ENCODE peak calls at places on chromosomes 16 and 17, in four cellular contexts. One of them, this sample, is unnamed.

GRCh38 chr17:79990704-79991103 is 45.0 kb downstream of the TBC1D16 start:
- DNase-seq in PC-9: no peak
- DNase-seq in dorsolateral prefrontal cortex: no peak
- DNase-seq in NB4: no peak
- DNase-seq in this sample: no peak

GRCh38 chr17:76996741-76997694 is 128.8 kb downstream of the MGAT5B start:
- DNase-seq in PC-9: no peak
- DNase-seq in dorsolateral prefrontal cortex: no peak
- DNase-seq in NB4: peak; percentile 6
- DNase-seq in this sample: no peak

GRCh38 chr16:90044111-90044551 is 24.9 kb upstream of the DBNDD1 start:
- DNase-seq in PC-9: peak; percentile 94
- DNase-seq in dorsolateral prefrontal cortex: no peak
- DNase-seq in NB4: no peak
- DNase-seq in this sample: peak; percentile 75

GRCh38 chr16:87561200-87562105 is 40.9 kb upstream of the JPH3 start:
- DNase-seq in PC-9: peak; percentile 21
- DNase-seq in dorsolateral prefrontal cortex: no peak
- DNase-seq in NB4: no peak
- DNase-seq in this sample: no peak

GRCh38 chr16:28494141-28494851 is at the start of gene APOBR:
- DNase-seq in PC-9: no peak
- DNase-seq in dorsolateral prefrontal cortex: no peak
- DNase-seq in NB4: peak; percentile 99
- DNase-seq in this sample: no peak

GRCh38 chr17:80942360-80943345 is 49.0 kb upstream of the CHMP6 start:
- DNase-seq in PC-9: no peak
- DNase-seq in dorsolateral prefrontal cortex: peak; percentile 80
- DNase-seq in NB4: no peak
- DNase-seq in this sample: no peak

GRCh38 chr17:55098765-55099164 is 130.2 kb downstream of the STXBP4 start:
- DNase-seq in PC-9: no peak
- DNase-seq in dorsolateral prefrontal cortex: no peak
- DNase-seq in NB4: no peak
- DNase-seq in this sample: no peak

GRCh38 chr16:77849640-77850258 is 61.4 kb downstream of the VAT1L start:
- DNase-seq in PC-9: no peak
- DNase-seq in dorsolateral prefrontal cortex: no peak
- DNase-seq in NB4: no peak
- DNase-seq in this sample: no peak

GRCh38 chr16:89829630-89830437 is 1.6 kb downstream of the SPIRE2 start:
- DNase-seq in PC-9: no peak
- DNase-seq in dorsolateral prefrontal cortex: no peak
- DNase-seq in NB4: no peak
- DNase-seq in this sample: no peak

GRCh38 chr17:50834126-50834785 is 1.1 kb upstream of the WFIKKN2 start:
- DNase-seq in PC-9: no peak
- DNase-seq in dorsolateral prefrontal cortex: no peak
- DNase-seq in NB4: no peak
- DNase-seq in this sample: no peak

GRCh38 chr16:58508671-58509251 is 6.6 kb upstream of the SETD6 start:
- DNase-seq in PC-9: no peak
- DNase-seq in dorsolateral prefrontal cortex: no peak
- DNase-seq in NB4: no peak
- DNase-seq in this sample: no peak

GRCh38 chr16:53816211-53816610 is 112.3 kb downstream of the FTO start:
- DNase-seq in PC-9: no peak
- DNase-seq in dorsolateral prefrontal cortex: no peak
- DNase-seq in NB4: no peak
- DNase-seq in this sample: no peak

GRCh38 chr16:4350365-4350786 is 745 bp downstream of the PAM16 start:
- DNase-seq in PC-9: no peak
- DNase-seq in dorsolateral prefrontal cortex: no peak
- DNase-seq in NB4: no peak
- DNase-seq in this sample: no peak
- H3K4me3 ChIP-seq in PC-9: peak overlapping the region; percentile 89
- H3K4me3 ChIP-seq in dorsolateral prefrontal cortex: peak overlapping the region; percentile 56
- H3K4me3 ChIP-seq in NB4: peak overlapping the region; percentile 94
- H3K4me3 ChIP-seq in this sample: peak overlapping the region; percentile 59

DNA sequence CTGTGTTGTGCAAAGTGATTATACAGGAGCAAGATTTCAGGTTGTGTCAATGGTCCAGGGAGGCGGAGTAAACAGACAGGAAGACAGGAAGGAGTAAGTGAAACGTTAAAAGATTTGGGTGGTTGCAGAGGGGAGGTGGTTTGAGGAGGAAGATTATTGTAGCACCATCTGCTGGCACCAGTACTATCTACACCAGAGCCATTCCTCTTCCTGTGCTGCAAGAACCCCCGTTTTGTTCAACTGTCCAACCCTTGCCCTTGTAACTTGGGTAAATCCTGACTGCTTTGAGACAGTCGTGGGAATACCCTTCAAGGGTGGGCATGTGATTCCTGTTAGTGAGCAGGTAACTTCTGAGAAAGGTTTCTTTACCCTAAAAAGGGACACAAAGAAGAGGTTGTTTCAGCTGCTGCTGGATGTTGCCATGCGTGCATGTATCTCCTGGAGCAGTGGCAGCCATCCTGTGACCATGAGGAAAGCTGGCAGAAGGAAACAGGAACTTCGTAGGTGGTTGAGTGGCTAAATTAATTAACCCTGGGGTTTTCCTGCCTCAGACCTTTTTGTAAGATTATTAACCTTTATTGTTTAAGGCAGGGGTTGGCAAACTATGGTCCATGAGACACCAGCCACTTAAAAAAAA is 124.1 kb downstream of the PRKCA start:
- DNase-seq in PC-9: no peak
- DNase-seq in dorsolateral prefrontal cortex: no peak
- DNase-seq in NB4: peak; percentile 61
- DNase-seq in this sample: peak; percentile 64
- TF ChIP-seq CTCF in PC-9: peak; percentile 29
- TF ChIP-seq CTCF in dorsolateral prefrontal cortex: no peak
- TF ChIP-seq CTCF in NB4: no peak
- TF ChIP-seq CTCF in this sample: peak; percentile 39

GRCh38 chr17:47225436-47225858 is 16.3 kb downstream of the MYL4 start:
- DNase-seq in PC-9: peak; percentile 72
- DNase-seq in dorsolateral prefrontal cortex: no peak
- DNase-seq in NB4: no peak
- DNase-seq in this sample: no peak

GRCh38 chr17:47223460-47223859 is 14.3 kb downstream of the MYL4 start:
- DNase-seq in PC-9: no peak
- DNase-seq in dorsolateral prefrontal cortex: no peak
- DNase-seq in NB4: no peak
- DNase-seq in this sample: no peak

GRCh38 chr17:47224971-47225370 is 15.8 kb downstream of the MYL4 start:
- DNase-seq in PC-9: no peak
- DNase-seq in dorsolateral prefrontal cortex: no peak
- DNase-seq in NB4: no peak
- DNase-seq in this sample: no peak

GRCh38 chr17:47227862-47228261 is 18.7 kb downstream of the MYL4 start:
- DNase-seq in PC-9: no peak
- DNase-seq in dorsolateral prefrontal cortex: no peak
- DNase-seq in NB4: no peak
- DNase-seq in this sample: no peak

DNA sequence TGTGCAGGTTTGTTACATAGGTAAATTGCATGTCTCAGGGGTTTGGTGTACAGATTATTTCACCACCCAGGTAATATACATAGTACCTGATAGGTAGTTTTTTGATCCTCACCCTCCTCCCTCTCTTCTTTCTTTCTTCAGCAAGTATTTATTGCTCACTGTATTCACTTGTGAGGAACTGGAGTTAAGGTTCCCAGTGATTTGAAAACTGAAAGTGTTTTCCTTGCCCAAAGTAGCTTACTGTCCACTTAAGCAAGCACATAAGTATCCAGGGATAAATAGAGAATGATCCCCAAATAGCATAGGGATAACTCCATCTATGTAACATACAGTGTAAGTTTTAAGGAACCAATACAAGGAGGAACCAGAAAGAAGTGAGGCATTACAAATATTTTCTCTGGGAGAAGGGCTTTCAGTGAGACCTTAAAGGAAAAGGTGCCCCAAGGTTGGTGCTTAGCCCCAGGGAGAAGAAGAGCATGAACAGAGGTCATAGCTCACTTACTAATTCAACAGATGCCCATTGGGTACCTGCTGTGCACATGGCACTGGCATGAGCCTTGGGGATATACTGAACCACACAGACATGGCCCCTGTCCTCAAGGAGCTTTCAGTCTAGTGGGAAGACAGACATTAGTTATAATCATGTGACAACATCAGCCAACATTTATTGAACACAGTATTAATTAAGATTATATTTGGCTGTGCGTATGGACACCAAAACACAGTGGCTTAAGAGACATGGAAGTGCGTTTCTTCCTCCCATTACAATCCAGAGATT is 17.0 kb downstream of the MYL4 start:
- DNase-seq in PC-9: no peak
- DNase-seq in dorsolateral prefrontal cortex: no peak
- DNase-seq in NB4: no peak
- DNase-seq in this sample: no peak
- H3K4me3 ChIP-seq in PC-9: no peak overlapping the region
- H3K4me3 ChIP-seq in dorsolateral prefrontal cortex: no peak overlapping the region
- H3K4me3 ChIP-seq in NB4: no peak overlapping the region
- H3K4me3 ChIP-seq in this sample: no peak overlapping the region

GRCh38 chr17:30517786-30518185 is 40.6 kb downstream of the GOSR1 start:
- DNase-seq in PC-9: no peak
- DNase-seq in dorsolateral prefrontal cortex: no peak
- DNase-seq in NB4: no peak
- DNase-seq in this sample: no peak
- TF ChIP-seq CTCF in PC-9: no peak
- TF ChIP-seq CTCF in dorsolateral prefrontal cortex: no peak
- TF ChIP-seq CTCF in NB4: no peak
- TF ChIP-seq CTCF in this sample: no peak

DNA sequence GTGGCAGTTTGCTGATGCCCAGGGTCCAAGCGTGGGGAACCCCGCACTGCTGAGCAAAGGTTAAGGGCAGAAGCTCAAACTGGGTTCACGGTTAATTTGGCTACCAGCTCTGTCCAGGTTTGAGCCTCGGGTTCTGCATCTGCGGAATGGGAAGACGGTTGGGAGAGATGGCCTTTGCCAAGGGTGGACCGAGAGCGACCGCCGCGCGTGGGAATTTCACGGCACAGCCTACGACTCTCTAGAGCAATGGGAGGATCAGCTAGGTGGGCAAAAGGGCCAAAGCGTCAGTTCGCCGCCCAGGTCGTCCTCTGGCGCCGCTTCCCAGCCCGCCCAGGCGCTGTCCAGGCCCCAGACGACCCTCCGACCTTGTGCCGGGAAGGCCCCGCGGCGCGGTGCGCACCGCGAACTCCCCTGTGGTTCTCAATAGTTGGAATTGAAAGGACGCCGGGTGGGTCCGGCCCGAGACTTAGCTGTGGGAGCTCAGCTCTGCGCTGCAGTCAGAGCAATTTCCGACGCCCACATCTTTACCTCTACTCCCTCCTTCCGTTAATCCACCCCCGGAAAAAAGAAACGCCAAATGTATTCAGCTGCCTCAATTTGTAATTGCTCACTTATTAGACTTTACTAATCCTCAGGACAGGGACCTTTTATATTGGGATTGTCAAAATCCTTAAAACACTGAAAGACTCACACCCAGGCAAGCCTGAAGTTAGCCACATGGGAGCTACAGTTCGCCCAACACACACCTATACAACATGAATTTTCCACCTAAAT is 2.5 kb upstream of the HS3ST3B1 start:
- DNase-seq in PC-9: no peak
- DNase-seq in dorsolateral prefrontal cortex: no peak
- DNase-seq in NB4: no peak
- DNase-seq in this sample: no peak
- H3K4me3 ChIP-seq in PC-9: no peak overlapping the region
- H3K4me3 ChIP-seq in dorsolateral prefrontal cortex: no peak overlapping the region
- H3K4me3 ChIP-seq in NB4: no peak overlapping the region
- H3K4me3 ChIP-seq in this sample: no peak overlapping the region

GRCh38 chr16:10412935-10413601 is 27.2 kb downstream of the ATF7IP2 start:
- DNase-seq in PC-9: no peak
- DNase-seq in dorsolateral prefrontal cortex: no peak
- DNase-seq in NB4: no peak
- DNase-seq in this sample: no peak
- TF ChIP-seq CTCF in PC-9: no peak
- TF ChIP-seq CTCF in dorsolateral prefrontal cortex: no peak
- TF ChIP-seq CTCF in NB4: no peak
- TF ChIP-seq CTCF in this sample: no peak

GRCh38 chr17:7947651-7948050 is 15.6 kb downstream of the CNTROB start:
- DNase-seq in PC-9: no peak
- DNase-seq in dorsolateral prefrontal cortex: no peak
- DNase-seq in NB4: no peak
- DNase-seq in this sample: no peak

GRCh38 chr17:7944321-7944720 is 12.3 kb downstream of the CNTROB start:
- DNase-seq in PC-9: no peak
- DNase-seq in dorsolateral prefrontal cortex: no peak
- DNase-seq in NB4: no peak
- DNase-seq in this sample: no peak

GRCh38 chr17:7943291-7943690 is 11.3 kb downstream of the CNTROB start:
- DNase-seq in PC-9: no peak
- DNase-seq in dorsolateral prefrontal cortex: no peak
- DNase-seq in NB4: no peak
- DNase-seq in this sample: no peak

GRCh38 chr17:7945651-7946050 is 13.6 kb downstream of the CNTROB start:
- DNase-seq in PC-9: no peak
- DNase-seq in dorsolateral prefrontal cortex: no peak
- DNase-seq in NB4: no peak
- DNase-seq in this sample: no peak

DNA sequence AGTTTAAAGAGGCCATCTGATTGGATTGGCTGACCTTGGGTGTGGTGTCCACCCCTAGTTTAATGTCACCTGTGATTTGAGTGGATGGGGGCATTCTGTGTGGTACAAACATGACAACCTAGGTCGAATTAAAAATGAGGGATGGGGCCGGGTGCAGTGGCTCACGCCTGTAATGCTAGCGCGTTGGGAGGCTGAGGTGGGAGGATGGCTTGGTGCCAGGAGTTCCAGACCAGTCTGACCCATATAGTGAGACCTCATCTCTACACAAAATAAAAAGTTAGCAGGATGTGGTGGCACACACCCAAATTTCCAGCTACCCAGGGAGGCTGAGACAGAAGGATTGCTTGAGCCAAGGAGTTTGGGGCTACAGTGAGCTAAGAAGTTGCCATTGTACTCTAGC is 14.4 kb downstream of the CNTROB start:
- DNase-seq in PC-9: no peak
- DNase-seq in dorsolateral prefrontal cortex: no peak
- DNase-seq in NB4: no peak
- DNase-seq in this sample: no peak
- H3K4me3 ChIP-seq in PC-9: no peak overlapping the region
- H3K4me3 ChIP-seq in dorsolateral prefrontal cortex: no peak overlapping the region
- H3K4me3 ChIP-seq in NB4: no peak overlapping the region
- H3K4me3 ChIP-seq in this sample: no peak overlapping the region

This sample was measured in Caco-2.